ENCODE peak calls at places on chromosomes 16 and 17, in nine cellular contexts. One of them, this sample, is unnamed.

GRCh38 chr16:63922563-63922962 is 1199.3 kb downstream of the CDH11 start:
- DNase-seq in HFFc6: no peak
- DNase-seq in endodermal cell: no peak
- DNase-seq in BJ: peak
- DNase-seq in fibroblast of mammary gland: peak
- DNase-seq in lower leg skin: no peak
- DNase-seq in WTC11: no peak
- DNase-seq in spleen: no peak
- DNase-seq in heart right ventricle: no peak
- DNase-seq in this sample: no peak

GRCh38 chr16:77683845-77684526 is 38.3 kb upstream of the NUDT7 start:
- DNase-seq in HFFc6: no peak
- DNase-seq in endodermal cell: no peak
- DNase-seq in BJ: no peak
- DNase-seq in fibroblast of mammary gland: no peak
- DNase-seq in lower leg skin: no peak
- DNase-seq in WTC11: no peak
- DNase-seq in spleen: no peak
- DNase-seq in heart right ventricle: no peak
- DNase-seq in this sample: no peak

GRCh38 chr16:3112058-3112880 is at the start of gene ZNF205:
- DNase-seq in HFFc6: peak
- DNase-seq in endodermal cell: peak
- DNase-seq in BJ: no peak
- DNase-seq in fibroblast of mammary gland: peak
- DNase-seq in lower leg skin: peak
- DNase-seq in WTC11: peak
- DNase-seq in spleen: peak
- DNase-seq in heart right ventricle: peak
- DNase-seq in this sample: peak

GRCh38 chr17:77429985-77430752 is 289.4 kb downstream of the SEC14L1 start:
- DNase-seq in HFFc6: peak
- DNase-seq in endodermal cell: peak
- DNase-seq in BJ: peak
- DNase-seq in fibroblast of mammary gland: peak
- DNase-seq in lower leg skin: peak
- DNase-seq in WTC11: peak
- DNase-seq in spleen: peak
- DNase-seq in heart right ventricle: peak
- DNase-seq in this sample: peak

GRCh38 chr16:78100162-78100467 is 661 bp downstream of the WWOX start:
- DNase-seq in HFFc6: no peak
- DNase-seq in endodermal cell: no peak
- DNase-seq in BJ: no peak
- DNase-seq in fibroblast of mammary gland: no peak
- DNase-seq in lower leg skin: no peak
- DNase-seq in WTC11: no peak
- DNase-seq in spleen: no peak
- DNase-seq in heart right ventricle: no peak
- DNase-seq in this sample: no peak

GRCh38 chr16:81237282-81237681 is 1.2 kb upstream of the BCO1 start:
- DNase-seq in HFFc6: no peak
- DNase-seq in endodermal cell: no peak
- DNase-seq in BJ: no peak
- DNase-seq in fibroblast of mammary gland: peak
- DNase-seq in lower leg skin: no peak
- DNase-seq in WTC11: no peak
- DNase-seq in spleen: peak
- DNase-seq in heart right ventricle: peak
- DNase-seq in this sample: no peak

GRCh38 chr16:88289549-88290344 is 93.0 kb upstream of the ZNF469 start:
- DNase-seq in HFFc6: peak
- DNase-seq in endodermal cell: no peak
- DNase-seq in BJ: peak
- DNase-seq in fibroblast of mammary gland: no peak
- DNase-seq in lower leg skin: no peak
- DNase-seq in WTC11: no peak
- DNase-seq in spleen: peak
- DNase-seq in heart right ventricle: no peak
- DNase-seq in this sample: no peak

GRCh38 chr16:844638-845348 is 44.3 kb upstream of the GNG13 start:
- DNase-seq in HFFc6: no peak
- DNase-seq in endodermal cell: no peak
- DNase-seq in BJ: no peak
- DNase-seq in fibroblast of mammary gland: no peak
- DNase-seq in lower leg skin: no peak
- DNase-seq in WTC11: no peak
- DNase-seq in spleen: no peak
- DNase-seq in heart right ventricle: no peak
- DNase-seq in this sample: no peak

GRCh38 chr17:67196422-67196821 is 48.6 kb downstream of the HELZ start:
- DNase-seq in HFFc6: no peak
- DNase-seq in endodermal cell: no peak
- DNase-seq in BJ: no peak
- DNase-seq in fibroblast of mammary gland: no peak
- DNase-seq in lower leg skin: no peak
- DNase-seq in WTC11: no peak
- DNase-seq in spleen: no peak
- DNase-seq in heart right ventricle: no peak
- DNase-seq in this sample: no peak

GRCh38 chr17:77129568-77130301 is 11.0 kb upstream of the SEC14L1 start:
- DNase-seq in HFFc6: no peak
- DNase-seq in endodermal cell: peak
- DNase-seq in BJ: no peak
- DNase-seq in fibroblast of mammary gland: peak
- DNase-seq in lower leg skin: no peak
- DNase-seq in WTC11: no peak
- DNase-seq in spleen: no peak
- DNase-seq in heart right ventricle: peak
- DNase-seq in this sample: no peak

GRCh38 chr16:19861069-19861468 is 23.6 kb downstream of the GPRC5B start:
- DNase-seq in HFFc6: no peak
- DNase-seq in endodermal cell: no peak
- DNase-seq in BJ: no peak
- DNase-seq in fibroblast of mammary gland: no peak
- DNase-seq in lower leg skin: no peak
- DNase-seq in WTC11: no peak
- DNase-seq in spleen: no peak
- DNase-seq in heart right ventricle: no peak
- DNase-seq in this sample: no peak

GRCh38 chr16:12239953-12240485 is 263.5 kb downstream of the SNX29 start:
- DNase-seq in HFFc6: no peak
- DNase-seq in endodermal cell: no peak
- DNase-seq in BJ: no peak
- DNase-seq in fibroblast of mammary gland: peak
- DNase-seq in lower leg skin: no peak
- DNase-seq in WTC11: no peak
- DNase-seq in spleen: no peak
- DNase-seq in heart right ventricle: no peak
- DNase-seq in this sample: no peak

GRCh38 chr16:31537362-31537921 is 9.7 kb downstream of the AHSP start:
- DNase-seq in HFFc6: no peak
- DNase-seq in endodermal cell: peak
- DNase-seq in BJ: no peak
- DNase-seq in fibroblast of mammary gland: no peak
- DNase-seq in lower leg skin: peak
- DNase-seq in WTC11: peak
- DNase-seq in spleen: no peak
- DNase-seq in heart right ventricle: no peak
- DNase-seq in this sample: no peak

DNA sequence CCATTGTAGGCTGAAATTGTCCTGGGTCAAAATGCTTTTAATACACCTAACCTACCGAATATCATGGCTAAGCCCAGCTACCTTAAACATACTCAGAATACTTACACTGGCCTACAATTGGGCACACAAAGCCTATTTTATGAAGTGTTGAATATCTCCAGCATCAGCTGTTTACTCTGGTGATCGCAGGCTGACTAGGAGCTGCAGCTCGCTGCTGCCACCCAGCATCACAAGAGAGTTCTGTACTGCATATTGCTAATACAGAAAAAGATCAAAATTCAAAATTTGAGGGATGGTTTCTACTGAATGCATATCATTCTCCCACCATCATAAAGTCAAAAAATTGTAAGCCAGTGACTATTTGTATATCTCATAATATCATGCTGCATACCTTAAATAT is 55.3 kb downstream of the ULK2 start:
- DNase-seq in HFFc6: peak
- DNase-seq in endodermal cell: peak
- DNase-seq in BJ: no peak
- DNase-seq in fibroblast of mammary gland: peak
- DNase-seq in lower leg skin: no peak
- DNase-seq in WTC11: no peak
- DNase-seq in spleen: no peak
- DNase-seq in heart right ventricle: no peak
- DNase-seq in this sample: no peak
- TF ChIP-seq CTCF in HFFc6: peak
- TF ChIP-seq CTCF in endodermal cell: peak
- TF ChIP-seq CTCF in BJ: peak
- TF ChIP-seq CTCF in fibroblast of mammary gland: peak
- TF ChIP-seq CTCF in lower leg skin: no peak
- TF ChIP-seq CTCF in WTC11: no peak
- TF ChIP-seq CTCF in spleen: no peak
- TF ChIP-seq CTCF in heart right ventricle: no peak
- TF ChIP-seq CTCF in this sample: peak

GRCh38 chr17:58520843-58521430 is 6.5 kb upstream of the MTMR4 start:
- DNase-seq in HFFc6: no peak
- DNase-seq in endodermal cell: peak
- DNase-seq in BJ: no peak
- DNase-seq in fibroblast of mammary gland: peak
- DNase-seq in lower leg skin: no peak
- DNase-seq in WTC11: peak
- DNase-seq in spleen: no peak
- DNase-seq in heart right ventricle: no peak
- DNase-seq in this sample: no peak
- TF ChIP-seq CTCF in HFFc6: peak
- TF ChIP-seq CTCF in endodermal cell: peak
- TF ChIP-seq CTCF in BJ: peak
- TF ChIP-seq CTCF in fibroblast of mammary gland: peak
- TF ChIP-seq CTCF in lower leg skin: no peak
- TF ChIP-seq CTCF in WTC11: peak
- TF ChIP-seq CTCF in spleen: no peak
- TF ChIP-seq CTCF in heart right ventricle: peak
- TF ChIP-seq CTCF in this sample: peak

GRCh38 chr17:7632492-7632894 is 2.6 kb downstream of the SHBG start:
- DNase-seq in HFFc6: peak
- DNase-seq in endodermal cell: peak
- DNase-seq in BJ: no peak
- DNase-seq in fibroblast of mammary gland: peak
- DNase-seq in lower leg skin: no peak
- DNase-seq in WTC11: peak
- DNase-seq in spleen: no peak
- DNase-seq in heart right ventricle: peak
- DNase-seq in this sample: no peak
- TF ChIP-seq CTCF in HFFc6: peak
- TF ChIP-seq CTCF in endodermal cell: peak
- TF ChIP-seq CTCF in BJ: peak
- TF ChIP-seq CTCF in fibroblast of mammary gland: peak
- TF ChIP-seq CTCF in lower leg skin: no peak
- TF ChIP-seq CTCF in WTC11: peak
- TF ChIP-seq CTCF in spleen: peak
- TF ChIP-seq CTCF in heart right ventricle: peak
- TF ChIP-seq CTCF in this sample: peak

GRCh38 chr17:45172541-45173286 is 11.0 kb downstream of the HEXIM2 start:
- DNase-seq in HFFc6: peak
- DNase-seq in endodermal cell: peak
- DNase-seq in BJ: peak
- DNase-seq in fibroblast of mammary gland: peak
- DNase-seq in lower leg skin: peak
- DNase-seq in WTC11: peak
- DNase-seq in spleen: peak
- DNase-seq in heart right ventricle: peak
- DNase-seq in this sample: no peak
- TF ChIP-seq CTCF in HFFc6: no peak
- TF ChIP-seq CTCF in endodermal cell: peak
- TF ChIP-seq CTCF in BJ: peak
- TF ChIP-seq CTCF in fibroblast of mammary gland: no peak
- TF ChIP-seq CTCF in lower leg skin: no peak
- TF ChIP-seq CTCF in WTC11: no peak
- TF ChIP-seq CTCF in spleen: no peak
- TF ChIP-seq CTCF in heart right ventricle: no peak
- TF ChIP-seq CTCF in this sample: no peak